ENCODE peak calls at places on chromosome 6, in ten cellular contexts. One of them, this sample, is unnamed.

GRCh38 chr6:157157228-157157627 is 166.1 kb downstream of the TMEM242 start:
- DNase-seq in fibroblast of lung: no peak
- DNase-seq in BJ: no peak
- DNase-seq in neural progenitor cell: no peak
- DNase-seq in dorsolateral prefrontal cortex: no peak
- DNase-seq in left ventricle myocardium inferior: no peak
- DNase-seq in coronary artery: no peak
- DNase-seq in WTC11: no peak
- DNase-seq in GM13976: no peak
- DNase-seq in cardiac fibroblast: no peak
- DNase-seq in this sample: no peak

GRCh38 chr6:116352515-116353471 is 18.0 kb upstream of the DSE start:
- DNase-seq in BJ: peak
- DNase-seq in GM13976: no peak
- DNase-seq in dorsolateral prefrontal cortex: no peak
- DNase-seq in cardiac fibroblast: peak
- DNase-seq in left ventricle myocardium inferior: no peak
- DNase-seq in WTC11: no peak
- DNase-seq in neural progenitor cell: no peak
- DNase-seq in coronary artery: no peak
- DNase-seq in fibroblast of lung: peak
- DNase-seq in this sample: no peak

GRCh38 chr6:168906251-168906845 is 347.3 kb downstream of the THBS2 start:
- DNase-seq in cardiac fibroblast: no peak
- DNase-seq in GM13976: no peak
- DNase-seq in fibroblast of lung: no peak
- DNase-seq in coronary artery: no peak
- DNase-seq in left ventricle myocardium inferior: no peak
- DNase-seq in BJ: no peak
- DNase-seq in WTC11: no peak
- DNase-seq in dorsolateral prefrontal cortex: no peak
- DNase-seq in neural progenitor cell: no peak
- DNase-seq in this sample: no peak

GRCh38 chr6:20377623-20378265 is 23.9 kb upstream of the E2F3 start:
- DNase-seq in dorsolateral prefrontal cortex: no peak
- DNase-seq in GM13976: no peak
- DNase-seq in neural progenitor cell: no peak
- DNase-seq in cardiac fibroblast: peak
- DNase-seq in WTC11: no peak
- DNase-seq in coronary artery: no peak
- DNase-seq in left ventricle myocardium inferior: no peak
- DNase-seq in BJ: no peak
- DNase-seq in fibroblast of lung: peak
- DNase-seq in this sample: no peak

GRCh38 chr6:56803594-56803993 is 151.3 kb upstream of the BEND6 start:
- DNase-seq in GM13976: no peak
- DNase-seq in dorsolateral prefrontal cortex: no peak
- DNase-seq in cardiac fibroblast: peak
- DNase-seq in coronary artery: no peak
- DNase-seq in left ventricle myocardium inferior: no peak
- DNase-seq in neural progenitor cell: no peak
- DNase-seq in BJ: no peak
- DNase-seq in fibroblast of lung: peak
- DNase-seq in WTC11: no peak
- DNase-seq in this sample: no peak

GRCh38 chr6:31308050-31308844 is 36.4 kb upstream of the HLA-C start:
- DNase-seq in BJ: no peak
- DNase-seq in WTC11: peak
- DNase-seq in left ventricle myocardium inferior: no peak
- DNase-seq in cardiac fibroblast: peak
- DNase-seq in GM13976: peak
- DNase-seq in dorsolateral prefrontal cortex: no peak
- DNase-seq in neural progenitor cell: peak
- DNase-seq in fibroblast of lung: no peak
- DNase-seq in coronary artery: no peak
- DNase-seq in this sample: no peak

GRCh38 chr6:90197854-90198496 is 98.7 kb downstream of the BACH2 start:
- DNase-seq in WTC11: no peak
- DNase-seq in left ventricle myocardium inferior: no peak
- DNase-seq in cardiac fibroblast: peak
- DNase-seq in neural progenitor cell: peak
- DNase-seq in fibroblast of lung: peak
- DNase-seq in coronary artery: no peak
- DNase-seq in GM13976: no peak
- DNase-seq in BJ: no peak
- DNase-seq in dorsolateral prefrontal cortex: no peak
- DNase-seq in this sample: peak

GRCh38 chr6:72081880-72082279 is 195.5 kb downstream of the RIMS1 start:
- DNase-seq in fibroblast of lung: no peak
- DNase-seq in neural progenitor cell: no peak
- DNase-seq in left ventricle myocardium inferior: no peak
- DNase-seq in dorsolateral prefrontal cortex: no peak
- DNase-seq in cardiac fibroblast: no peak
- DNase-seq in coronary artery: no peak
- DNase-seq in WTC11: no peak
- DNase-seq in GM13976: no peak
- DNase-seq in BJ: no peak
- DNase-seq in this sample: no peak

GRCh38 chr6:108737594-108738546 is 110.4 kb upstream of the ARMC2 start:
- DNase-seq in left ventricle myocardium inferior: no peak
- DNase-seq in fibroblast of lung: peak
- DNase-seq in cardiac fibroblast: peak
- DNase-seq in WTC11: no peak
- DNase-seq in BJ: peak
- DNase-seq in coronary artery: peak
- DNase-seq in GM13976: no peak
- DNase-seq in neural progenitor cell: no peak
- DNase-seq in dorsolateral prefrontal cortex: peak
- DNase-seq in this sample: peak

GRCh38 chr6:106421491-106421890 is 61.0 kb downstream of the CRYBG1 start:
- DNase-seq in cardiac fibroblast: peak
- DNase-seq in WTC11: no peak
- DNase-seq in neural progenitor cell: no peak
- DNase-seq in coronary artery: no peak
- DNase-seq in GM13976: no peak
- DNase-seq in BJ: no peak
- DNase-seq in dorsolateral prefrontal cortex: no peak
- DNase-seq in left ventricle myocardium inferior: no peak
- DNase-seq in fibroblast of lung: peak
- DNase-seq in this sample: no peak

GRCh38 chr6:125307964-125308615 is 6.3 kb upstream of the HDDC2 start:
- DNase-seq in coronary artery: no peak
- DNase-seq in WTC11: no peak
- DNase-seq in dorsolateral prefrontal cortex: no peak
- DNase-seq in GM13976: no peak
- DNase-seq in left ventricle myocardium inferior: no peak
- DNase-seq in cardiac fibroblast: no peak
- DNase-seq in fibroblast of lung: no peak
- DNase-seq in BJ: no peak
- DNase-seq in neural progenitor cell: no peak
- DNase-seq in this sample: no peak

GRCh38 chr6:125312478-125312877 is 10.7 kb upstream of the HDDC2 start:
- DNase-seq in BJ: no peak
- DNase-seq in neural progenitor cell: no peak
- DNase-seq in WTC11: no peak
- DNase-seq in dorsolateral prefrontal cortex: no peak
- DNase-seq in left ventricle myocardium inferior: no peak
- DNase-seq in fibroblast of lung: no peak
- DNase-seq in coronary artery: no peak
- DNase-seq in cardiac fibroblast: no peak
- DNase-seq in GM13976: no peak
- DNase-seq in this sample: no peak

GRCh38 chr6:125314019-125314581 is 12.3 kb upstream of the HDDC2 start:
- DNase-seq in neural progenitor cell: peak
- DNase-seq in dorsolateral prefrontal cortex: peak
- DNase-seq in BJ: no peak
- DNase-seq in coronary artery: peak
- DNase-seq in GM13976: peak
- DNase-seq in cardiac fibroblast: peak
- DNase-seq in left ventricle myocardium inferior: peak
- DNase-seq in fibroblast of lung: peak
- DNase-seq in WTC11: peak
- DNase-seq in this sample: peak

GRCh38 chr6:125312950-125313349 is 11.2 kb upstream of the HDDC2 start:
- DNase-seq in coronary artery: no peak
- DNase-seq in left ventricle myocardium inferior: no peak
- DNase-seq in WTC11: no peak
- DNase-seq in fibroblast of lung: no peak
- DNase-seq in neural progenitor cell: no peak
- DNase-seq in dorsolateral prefrontal cortex: no peak
- DNase-seq in BJ: no peak
- DNase-seq in GM13976: no peak
- DNase-seq in cardiac fibroblast: no peak
- DNase-seq in this sample: no peak

DNA sequence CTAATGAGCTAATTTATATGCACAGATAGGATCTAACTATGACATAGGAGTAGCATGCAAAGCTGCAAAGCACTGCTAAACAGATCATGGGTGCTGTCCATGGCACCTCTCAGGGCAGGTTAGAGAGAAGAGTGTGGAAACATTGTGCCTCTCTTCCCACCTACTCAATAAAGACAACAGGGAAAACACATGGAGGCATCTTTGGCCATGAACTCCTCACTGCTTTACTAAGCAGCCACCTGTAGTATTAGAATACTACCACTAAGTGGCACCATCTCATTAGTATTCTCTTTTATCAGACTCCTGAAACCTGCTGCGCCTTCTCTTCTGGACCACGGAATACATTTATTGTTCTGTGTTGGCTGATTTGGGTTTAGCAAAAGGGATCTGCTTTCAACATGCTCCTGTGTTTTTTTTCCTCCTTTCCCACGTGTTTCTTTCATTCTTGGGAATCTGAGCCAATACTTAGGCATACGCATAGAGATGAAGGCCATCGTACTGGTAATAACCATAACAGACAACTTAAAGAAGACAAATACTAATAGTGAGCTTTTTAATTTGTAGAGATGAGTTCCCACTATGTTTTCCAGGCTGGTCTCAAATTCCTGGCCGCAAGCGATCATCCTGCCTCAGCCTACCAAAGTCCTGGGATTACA is 9.4 kb upstream of the HDDC2 start:
- DNase-seq in fibroblast of lung: peak
- DNase-seq in dorsolateral prefrontal cortex: no peak
- DNase-seq in cardiac fibroblast: peak
- DNase-seq in neural progenitor cell: peak
- DNase-seq in left ventricle myocardium inferior: no peak
- DNase-seq in BJ: no peak
- DNase-seq in WTC11: no peak
- DNase-seq in GM13976: peak
- DNase-seq in coronary artery: no peak
- DNase-seq in this sample: no peak
- TF ChIP-seq CTCF in fibroblast of lung: peak
- TF ChIP-seq CTCF in dorsolateral prefrontal cortex: peak
- TF ChIP-seq CTCF in cardiac fibroblast: peak
- TF ChIP-seq CTCF in neural progenitor cell: peak
- TF ChIP-seq CTCF in left ventricle myocardium inferior: peak
- TF ChIP-seq CTCF in BJ: peak
- TF ChIP-seq CTCF in WTC11: peak
- TF ChIP-seq CTCF in GM13976: peak
- TF ChIP-seq CTCF in coronary artery: peak
- TF ChIP-seq CTCF in this sample: peak

DNA sequence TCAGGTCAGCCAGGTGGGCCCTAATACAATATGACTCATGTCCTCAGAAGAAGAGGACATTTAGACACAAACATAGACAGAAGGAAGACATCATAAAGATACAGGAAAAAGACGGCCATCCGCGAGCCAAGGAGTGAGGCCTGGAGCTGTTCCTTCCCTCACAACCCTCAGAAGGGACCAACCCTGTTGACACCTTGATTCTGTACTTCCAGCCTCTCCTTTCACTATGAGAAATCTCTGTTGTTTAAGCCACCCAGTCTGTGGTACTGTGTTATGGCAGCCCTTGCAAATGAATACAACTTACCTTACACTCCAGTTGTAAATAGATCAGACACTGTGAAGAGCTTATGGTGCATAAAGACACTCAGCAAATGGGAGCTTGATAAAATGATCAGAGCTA is 199.7 kb downstream of the SAMD5 start:
- DNase-seq in dorsolateral prefrontal cortex: no peak
- DNase-seq in coronary artery: no peak
- DNase-seq in fibroblast of lung: no peak
- DNase-seq in BJ: no peak
- DNase-seq in neural progenitor cell: no peak
- DNase-seq in cardiac fibroblast: no peak
- DNase-seq in left ventricle myocardium inferior: no peak
- DNase-seq in GM13976: no peak
- DNase-seq in WTC11: no peak
- DNase-seq in this sample: no peak
- TF ChIP-seq CTCF in dorsolateral prefrontal cortex: no peak
- TF ChIP-seq CTCF in coronary artery: no peak
- TF ChIP-seq CTCF in fibroblast of lung: no peak
- TF ChIP-seq CTCF in BJ: no peak
- TF ChIP-seq CTCF in neural progenitor cell: no peak
- TF ChIP-seq CTCF in cardiac fibroblast: no peak
- TF ChIP-seq CTCF in left ventricle myocardium inferior: no peak
- TF ChIP-seq CTCF in GM13976: no peak
- TF ChIP-seq CTCF in WTC11: no peak
- TF ChIP-seq CTCF in this sample: no peak

GRCh38 chr6:40477246-40478126 is 109.7 kb downstream of the LRFN2 start:
- DNase-seq in WTC11: peak
- DNase-seq in GM13976: no peak
- DNase-seq in neural progenitor cell: peak
- DNase-seq in left ventricle myocardium inferior: no peak
- DNase-seq in BJ: no peak
- DNase-seq in coronary artery: no peak
- DNase-seq in dorsolateral prefrontal cortex: no peak
- DNase-seq in fibroblast of lung: no peak
- DNase-seq in cardiac fibroblast: no peak
- DNase-seq in this sample: no peak
- TF ChIP-seq CTCF in WTC11: no peak
- TF ChIP-seq CTCF in GM13976: no peak
- TF ChIP-seq CTCF in neural progenitor cell: peak
- TF ChIP-seq CTCF in left ventricle myocardium inferior: no peak
- TF ChIP-seq CTCF in BJ: no peak
- TF ChIP-seq CTCF in coronary artery: no peak
- TF ChIP-seq CTCF in dorsolateral prefrontal cortex: peak
- TF ChIP-seq CTCF in fibroblast of lung: no peak
- TF ChIP-seq CTCF in cardiac fibroblast: no peak
- TF ChIP-seq CTCF in this sample: no peak

DNA sequence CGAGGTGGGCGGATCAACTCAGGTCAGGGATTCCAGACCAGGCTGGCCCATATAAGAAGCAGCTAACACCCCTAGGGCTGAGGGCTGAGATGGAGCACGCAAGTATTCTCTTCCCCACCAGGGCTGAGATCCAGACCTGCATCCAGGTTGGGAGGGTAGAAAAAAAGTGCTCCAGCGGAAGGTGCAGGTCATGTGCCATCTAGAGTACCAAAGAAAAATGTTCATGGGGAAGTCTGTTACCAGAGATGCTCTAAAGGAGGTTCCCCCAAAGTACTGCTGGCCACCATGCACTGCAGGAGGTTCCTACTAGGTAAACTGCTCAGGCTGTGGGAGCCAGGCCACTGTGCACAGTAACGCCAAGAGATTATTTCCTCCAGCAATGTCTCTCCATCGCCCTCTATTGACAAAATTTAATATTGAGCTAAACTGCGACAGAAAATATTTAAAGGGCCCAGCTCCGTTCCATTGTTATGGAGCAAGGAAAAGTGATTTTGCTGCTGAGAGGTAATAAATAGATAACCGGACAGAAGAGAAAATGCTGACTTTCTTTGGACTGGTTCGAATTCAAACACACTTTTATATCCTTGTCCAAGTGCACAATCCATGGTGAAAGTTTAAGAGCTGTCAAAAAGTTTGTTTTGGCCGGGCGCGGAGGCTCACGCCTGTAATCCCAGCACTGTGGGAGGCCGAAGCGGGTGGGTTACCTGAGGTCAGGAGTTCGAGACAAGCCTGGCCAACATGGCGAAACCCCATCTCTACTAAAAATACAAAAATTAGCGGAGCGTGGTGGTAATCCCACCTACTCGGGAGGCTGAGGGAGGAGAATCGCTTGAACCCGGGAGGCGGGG is 159.9 kb downstream of the OR2B2 start:
- DNase-seq in BJ: peak
- DNase-seq in fibroblast of lung: peak
- DNase-seq in cardiac fibroblast: peak
- DNase-seq in WTC11: peak
- DNase-seq in coronary artery: no peak
- DNase-seq in neural progenitor cell: peak
- DNase-seq in left ventricle myocardium inferior: no peak
- DNase-seq in dorsolateral prefrontal cortex: no peak
- DNase-seq in GM13976: peak
- DNase-seq in this sample: peak
- TF ChIP-seq CTCF in BJ: peak
- TF ChIP-seq CTCF in fibroblast of lung: peak
- TF ChIP-seq CTCF in cardiac fibroblast: peak
- TF ChIP-seq CTCF in WTC11: peak
- TF ChIP-seq CTCF in coronary artery: peak
- TF ChIP-seq CTCF in neural progenitor cell: peak
- TF ChIP-seq CTCF in left ventricle myocardium inferior: peak
- TF ChIP-seq CTCF in dorsolateral prefrontal cortex: peak
- TF ChIP-seq CTCF in GM13976: peak
- TF ChIP-seq CTCF in this sample: peak